ENCODE peak calls at places on chromosomes 16 and 17, in four cellular contexts. S is body of pancreas, U is Peyer's patch, G is A673. E is an unnamed sample.

GRCh38 chr16:2467301-2468141 is 3.6 kb upstream of the NTN3 start:
- DNase-seq in S (peak; percentile 81), U (no peak), G (peak; percentile 93), E (peak; percentile 89)

GRCh38 chr16:50841081-50841886 is 99.4 kb downstream of the CYLD start:
- DNase-seq in S (peak; percentile 34), U (no peak), G (no peak), E (no peak)

GRCh38 chr17:2406271-2406902 is 5.5 kb upstream of the MNT start:
- DNase-seq in S (no peak), U (no peak), G (no peak), E (no peak)

GRCh38 chr17:34721326-34721725 is 141.9 kb downstream of the TMEM132E start:
- DNase-seq in S (peak; percentile 23), U (no peak), G (no peak), E (no peak)

GRCh38 chr17:10172241-10172741 is 26.1 kb downstream of the GAS7 start:
- DNase-seq in S (no peak), U (no peak), G (no peak), E (no peak)

GRCh38 chr16:5678371-5678770 is 580.8 kb upstream of the EEF2KMT start:
- DNase-seq in S (no peak), U (no peak), G (peak; percentile 57), E (no peak)

GRCh38 chr16:30758988-30759461 is 2.8 kb downstream of the CFAP119 start:
- DNase-seq in S (no peak), U (peak; percentile 34), G (no peak), E (no peak)

GRCh38 chr17:76710863-76711611 is at the start of gene MXRA7:
- DNase-seq in S (peak; percentile 78), U (peak; percentile 52), G (peak; percentile 70), E (peak; percentile 84)

GRCh38 chr16:21001262-21001661 is 100.7 kb downstream of the LYRM1 start:
- DNase-seq in S (peak; percentile 41), U (no peak), G (peak; percentile 39), E (no peak)

GRCh38 chr17:76014925-76015261 is 12.2 kb downstream of the EVPL start:
- DNase-seq in S (peak; percentile 65), U (no peak), G (peak; percentile 59), E (no peak)

GRCh38 chr17:80751460-80752368 is 207.1 kb downstream of the RPTOR start:
- DNase-seq in S (no peak), U (no peak), G (no peak), E (no peak)

GRCh38 chr17:36918260-36918691 is 19.0 kb upstream of the LHX1 start:
- DNase-seq in S (no peak), U (no peak), G (no peak), E (no peak)

GRCh38 chr16:75097941-75098897 is 18.4 kb downstream of the LDHD start:
- DNase-seq in S (no peak), U (no peak), G (no peak), E (no peak)

GRCh38 chr16:57268804-57269800 is 15.4 kb downstream of the PLLP start:
- DNase-seq in S (peak; percentile 88), U (no peak), G (no peak), E (peak; percentile 57)

GRCh38 chr17:3026125-3026855 is 37.1 kb downstream of the OR1D5 start:
- DNase-seq in S (no peak), U (no peak), G (no peak), E (peak; percentile 49)

GRCh38 chr16:68520649-68521086 is 18.4 kb upstream of the ZFP90 start:
- DNase-seq in S (peak; percentile 95), U (peak; percentile 89), G (peak; percentile 89), E (peak; percentile 92)

GRCh38 chr17:37322106-37322505 is 53.7 kb upstream of the C17orf78 start:
- DNase-seq in S (no peak), U (no peak), G (no peak), E (no peak)

GRCh38 chr16:25177831-25178688 is 38.7 kb upstream of the AQP8 start:
- DNase-seq in S (peak; percentile 53), U (no peak), G (no peak), E (no peak)

GRCh38 chr16:74192281-74192680 is 104.3 kb upstream of the PSMD7 start:
- DNase-seq in S (no peak), U (no peak), G (no peak), E (no peak)

GRCh38 chr16:57483725-57484514 is 2.4 kb downstream of the DOK4 start:
- DNase-seq in S (peak; percentile 32), U (no peak), G (no peak), E (peak; percentile 60)

GRCh38 chr16:79776243-79776884 is 175.8 kb upstream of the MAF start:
- DNase-seq in S (peak; percentile 19), U (no peak), G (no peak), E (peak; percentile 71)

GRCh38 chr17:12078791-12079190 is 58.1 kb downstream of the MAP2K4 start:
- DNase-seq in S (no peak), U (no peak), G (no peak), E (no peak)

GRCh38 chr17:67995568-67996191 is 589 bp downstream of the C17orf58 start:
- DNase-seq in S (peak; percentile 35), U (peak; percentile 35), G (peak; percentile 26), E (no peak)

GRCh38 chr16:63575031-63575430 is 1538.8 kb upstream of the CDH8 start:
- DNase-seq in S (no peak), U (no peak), G (no peak), E (no peak)

GRCh38 chr17:2089021-2089422 is 34.1 kb downstream of the HIC1 start:
- DNase-seq in S (no peak), U (no peak), G (no peak), E (no peak)

GRCh38 chr17:67503184-67503583 is 126.1 kb downstream of the PITPNC1 start:
- DNase-seq in S (peak; percentile 51), U (no peak), G (no peak), E (no peak)

GRCh38 chr16:85819711-85820110 is 20.2 kb downstream of the COX4I1 start:
- DNase-seq in S (peak; percentile 61), U (no peak), G (no peak), E (no peak)

GRCh38 chr17:79970576-79971068 is 65.0 kb downstream of the TBC1D16 start:
- DNase-seq in S (peak; percentile 65), U (peak; percentile 48), G (peak; percentile 79), E (peak; percentile 17)

GRCh38 chr17:80187090-80187489 is 17.3 kb downstream of the CARD14 start:
- DNase-seq in S (peak; percentile 38), U (no peak), G (no peak), E (no peak)

GRCh38 chr16:12308060-12308459 is 331.5 kb downstream of the SNX29 start:
- DNase-seq in S (no peak), U (no peak), G (no peak), E (no peak)

GRCh38 chr17:31488264-31488981 is 96.9 kb downstream of the RAB11FIP4 start:
- DNase-seq in S (peak; percentile 68), U (peak; percentile 50), G (no peak), E (no peak)

GRCh38 chr17:83198366-83199341 is 119.2 kb downstream of the METRNL start:
- DNase-seq in S (peak; percentile 3), U (peak; percentile 28), G (no peak), E (peak; percentile 64)

GRCh38 chr16:30053376-30054015 is 12.1 kb upstream of the ALDOA start:
- DNase-seq in S (no peak), U (no peak), G (peak; percentile 92), E (no peak)

GRCh38 chr17:14308965-14309879 is 8.3 kb downstream of the HS3ST3B1 start:
- DNase-seq in S (peak; percentile 97), U (peak; percentile 77), G (peak; percentile 34), E (peak; percentile 87)

GRCh38 chr16:4426722-4427372 is 1.2 kb downstream of the DNAJA3 start:
- DNase-seq in S (no peak), U (no peak), G (no peak), E (no peak)

GRCh38 chr16:4431023-4431422 is 5.4 kb downstream of the DNAJA3 start:
- DNase-seq in S (no peak), U (no peak), G (no peak), E (no peak)

GRCh38 chr16:4425378-4426020 is at the start of gene DNAJA3:
- DNase-seq in S (peak; percentile 95), U (peak; percentile 88), G (peak; percentile 95), E (peak; percentile 93)

GRCh38 chr16:4428500-4428899 is 2.8 kb downstream of the DNAJA3 start:
- DNase-seq in S (no peak), U (no peak), G (no peak), E (no peak)

DNA sequence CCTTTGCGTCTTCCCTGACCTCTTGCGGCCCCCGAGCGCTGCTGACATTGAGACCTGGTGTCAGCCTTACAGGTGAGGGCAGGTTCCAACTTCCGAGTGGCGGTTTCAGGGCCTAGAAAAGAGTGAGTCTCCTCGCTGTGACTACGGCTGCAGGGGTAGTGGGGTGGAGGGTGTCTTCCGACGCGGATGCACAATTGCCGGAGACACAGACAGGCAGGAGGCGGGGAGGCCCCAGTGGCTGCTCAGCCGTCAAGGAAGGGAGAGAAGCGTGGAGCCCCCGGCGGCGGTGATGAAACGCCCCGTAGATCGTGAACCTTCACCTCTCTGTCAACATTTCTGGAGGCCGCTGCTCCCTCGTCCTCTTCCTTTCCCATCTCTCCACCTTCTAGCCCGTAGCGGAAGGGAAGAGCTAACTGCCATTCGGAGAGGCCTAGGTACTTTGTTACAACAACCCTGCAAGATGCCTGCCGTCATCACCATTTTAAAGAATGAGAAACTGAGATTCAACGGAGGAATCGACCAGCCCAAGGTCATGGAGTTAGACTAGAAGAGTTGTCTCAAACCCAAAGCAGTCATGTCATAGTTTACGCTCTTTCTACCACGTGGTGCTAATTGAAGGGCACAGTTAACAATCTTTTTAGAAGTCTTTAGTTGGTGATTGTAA is 485 bp downstream of the DNAJA3 start:
- DNase-seq in S (no peak), U (no peak), G (no peak), E (no peak)
- H3K27me3 ChIP-seq in S (no peaks in the 10 kb centered on the region), U (no peaks in the 10 kb centered on the region), G (no peaks in the 10 kb centered on the region), E (no peaks in the 10 kb centered on the region)

GRCh38 chr17:19389386-19389785 is 2.4 kb upstream of the MFAP4 start:
- DNase-seq in S (no peak), U (no peak), G (no peak), E (peak; percentile 27)
- H3K27ac ChIP-seq in S (no peak overlapping the region), U (peak overlapping the region; percentile 92), G (peak overlapping the region; percentile 4), E (peak overlapping the region; percentile 20)

DNA sequence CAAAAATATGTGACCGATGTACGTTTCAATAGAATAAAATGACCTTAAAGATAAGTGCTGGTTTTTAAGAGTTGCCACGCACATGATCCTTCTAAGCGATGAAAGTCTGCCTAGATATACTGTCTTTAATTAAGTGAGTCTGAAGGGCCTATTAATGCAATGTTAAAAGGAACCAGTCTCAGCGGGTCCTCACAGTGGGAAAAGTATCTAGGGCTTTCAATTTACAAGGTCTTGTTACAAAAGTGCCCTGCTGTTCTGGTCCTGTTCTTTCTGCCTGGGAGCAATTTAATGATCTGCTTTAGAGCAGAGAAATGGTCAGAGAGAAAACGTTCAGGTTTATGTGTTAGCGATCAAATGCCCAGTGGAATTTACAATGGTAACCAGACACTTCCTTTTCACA is 864.0 kb downstream of the KCNJ2 start:
- DNase-seq in S (no peak), U (no peak), G (peak; percentile 3), E (no peak)
- H3K27me3 ChIP-seq in S (no peaks in the 10 kb centered on the region), U (no peaks in the 10 kb centered on the region), G (no peaks in the 10 kb centered on the region), E (peaks cover 3% of the 10 kb centered on the region)

GRCh38 chr17:73224663-73225305 is 31.9 kb downstream of the COG1 start:
- DNase-seq in S (no peak), U (no peak), G (no peak), E (no peak)
- H3K27ac ChIP-seq in S (no peak overlapping the region), U (no peak overlapping the region), G (no peak overlapping the region), E (no peak overlapping the region)